ENCODE peak calls at places on chromosomes 13 and 19, in nine cellular contexts. One of them, this sample, is unnamed.
A peak's percentile ranks its signal among the peaks of the same experiment; 100 is the strongest.

GRCh38 chr19:33292595-33293254 is 9.6 kb downstream of the CEBPA start:
- DNase-seq in pancreas: no peak
- DNase-seq in BJ: no peak
- DNase-seq in SK-N-SH: no peak
- DNase-seq in GM23338: no peak
- DNase-seq in cardiac fibroblast: no peak
- DNase-seq in lower leg skin: peak; percentile 93
- DNase-seq in IMR-90: no peak
- DNase-seq in adrenal gland: no peak
- DNase-seq in this sample: no peak

GRCh38 chr13:25018729-25019115 is 77.2 kb upstream of the PABPC3 start:
- DNase-seq in BJ: no peak
- DNase-seq in cardiac fibroblast: no peak
- DNase-seq in adrenal gland: no peak
- DNase-seq in GM23338: peak; percentile 50
- DNase-seq in lower leg skin: no peak
- DNase-seq in pancreas: no peak
- DNase-seq in SK-N-SH: no peak
- DNase-seq in IMR-90: no peak
- DNase-seq in this sample: no peak

GRCh38 chr13:73722120-73722519 is 412.1 kb downstream of the KLF12 start:
- DNase-seq in SK-N-SH: peak; percentile 29
- DNase-seq in lower leg skin: no peak
- DNase-seq in adrenal gland: no peak
- DNase-seq in GM23338: peak; percentile 58
- DNase-seq in BJ: peak; percentile 6
- DNase-seq in pancreas: no peak
- DNase-seq in IMR-90: peak; percentile 77
- DNase-seq in cardiac fibroblast: peak; percentile 41
- DNase-seq in this sample: peak; percentile 72

GRCh38 chr13:100394005-100394695 is 194.4 kb downstream of the GGACT start:
- DNase-seq in cardiac fibroblast: peak; percentile 62
- DNase-seq in adrenal gland: no peak
- DNase-seq in IMR-90: peak; percentile 92
- DNase-seq in lower leg skin: no peak
- DNase-seq in BJ: peak; percentile 83
- DNase-seq in SK-N-SH: peak; percentile 17
- DNase-seq in GM23338: no peak
- DNase-seq in pancreas: no peak
- DNase-seq in this sample: no peak

GRCh38 chr13:66305960-66306617 is 924.0 kb downstream of the PCDH9 start:
- DNase-seq in IMR-90: no peak
- DNase-seq in pancreas: no peak
- DNase-seq in cardiac fibroblast: no peak
- DNase-seq in lower leg skin: no peak
- DNase-seq in BJ: no peak
- DNase-seq in adrenal gland: no peak
- DNase-seq in GM23338: no peak
- DNase-seq in SK-N-SH: no peak
- DNase-seq in this sample: no peak

GRCh38 chr13:19769854-19770253 is 12.9 kb downstream of the PSPC1 start:
- DNase-seq in adrenal gland: no peak
- DNase-seq in BJ: no peak
- DNase-seq in pancreas: no peak
- DNase-seq in IMR-90: peak; percentile 24
- DNase-seq in lower leg skin: no peak
- DNase-seq in GM23338: no peak
- DNase-seq in cardiac fibroblast: no peak
- DNase-seq in SK-N-SH: no peak
- DNase-seq in this sample: no peak

GRCh38 chr19:41114132-41114531 is at the start of gene CYP2F1:
- DNase-seq in adrenal gland: no peak
- DNase-seq in GM23338: no peak
- DNase-seq in lower leg skin: no peak
- DNase-seq in cardiac fibroblast: no peak
- DNase-seq in SK-N-SH: no peak
- DNase-seq in pancreas: no peak
- DNase-seq in BJ: no peak
- DNase-seq in IMR-90: no peak
- DNase-seq in this sample: no peak

GRCh38 chr19:18763674-18764590 is 27.2 kb downstream of the COMP start:
- DNase-seq in adrenal gland: peak; percentile 92
- DNase-seq in IMR-90: peak; percentile 27
- DNase-seq in BJ: peak; percentile 58
- DNase-seq in pancreas: no peak
- DNase-seq in lower leg skin: peak; percentile 91
- DNase-seq in cardiac fibroblast: peak; percentile 46
- DNase-seq in SK-N-SH: peak; percentile 88
- DNase-seq in GM23338: no peak
- DNase-seq in this sample: peak; percentile 64

GRCh38 chr19:50266041-50266440 is 62.6 kb downstream of the MYH14 start:
- DNase-seq in GM23338: no peak
- DNase-seq in BJ: no peak
- DNase-seq in lower leg skin: no peak
- DNase-seq in IMR-90: no peak
- DNase-seq in pancreas: no peak
- DNase-seq in SK-N-SH: no peak
- DNase-seq in cardiac fibroblast: no peak
- DNase-seq in adrenal gland: no peak
- DNase-seq in this sample: no peak

GRCh38 chr19:50268501-50268900 is 60.7 kb downstream of the KCNC3 start:
- DNase-seq in BJ: no peak
- DNase-seq in cardiac fibroblast: no peak
- DNase-seq in IMR-90: no peak
- DNase-seq in SK-N-SH: no peak
- DNase-seq in pancreas: no peak
- DNase-seq in lower leg skin: no peak
- DNase-seq in GM23338: no peak
- DNase-seq in adrenal gland: no peak
- DNase-seq in this sample: no peak

GRCh38 chr19:50266896-50267295 is 62.3 kb downstream of the KCNC3 start:
- DNase-seq in SK-N-SH: peak; percentile 50
- DNase-seq in pancreas: no peak
- DNase-seq in BJ: no peak
- DNase-seq in cardiac fibroblast: no peak
- DNase-seq in adrenal gland: no peak
- DNase-seq in lower leg skin: no peak
- DNase-seq in GM23338: peak; percentile 96
- DNase-seq in IMR-90: no peak
- DNase-seq in this sample: no peak

GRCh38 chr19:50269653-50270052 is 59.5 kb downstream of the KCNC3 start:
- DNase-seq in GM23338: no peak
- DNase-seq in SK-N-SH: no peak
- DNase-seq in adrenal gland: no peak
- DNase-seq in IMR-90: no peak
- DNase-seq in pancreas: no peak
- DNase-seq in lower leg skin: no peak
- DNase-seq in BJ: no peak
- DNase-seq in cardiac fibroblast: no peak
- DNase-seq in this sample: no peak

DNA sequence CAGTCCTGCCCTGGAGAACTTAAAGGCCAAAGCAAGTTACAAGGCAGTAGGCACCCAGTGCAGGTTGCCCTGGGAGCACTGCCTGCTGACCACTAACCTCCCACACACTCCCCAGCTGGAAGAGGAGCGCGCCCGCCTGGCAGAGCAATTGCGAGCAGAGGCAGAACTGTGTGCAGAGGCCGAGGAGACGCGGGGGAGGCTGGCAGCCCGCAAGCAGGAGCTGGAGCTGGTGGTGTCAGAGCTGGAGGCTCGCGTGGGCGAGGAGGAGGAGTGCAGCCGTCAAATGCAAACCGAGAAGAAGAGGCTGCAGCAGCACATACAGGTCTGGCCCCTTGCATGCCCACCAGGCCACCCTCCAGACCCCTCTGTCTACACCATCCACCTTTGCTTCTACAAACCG is 61.1 kb downstream of the KCNC3 start:
- DNase-seq in pancreas: no peak
- DNase-seq in IMR-90: no peak
- DNase-seq in lower leg skin: no peak
- DNase-seq in SK-N-SH: no peak
- DNase-seq in cardiac fibroblast: no peak
- DNase-seq in GM23338: no peak
- DNase-seq in BJ: no peak
- DNase-seq in adrenal gland: no peak
- DNase-seq in this sample: no peak
- H3K4me3 ChIP-seq in pancreas: no peak overlapping the region
- H3K4me3 ChIP-seq in IMR-90: no peak overlapping the region
- H3K4me3 ChIP-seq in lower leg skin: no peak overlapping the region
- H3K4me3 ChIP-seq in SK-N-SH: no peak overlapping the region
- H3K4me3 ChIP-seq in cardiac fibroblast: no peak overlapping the region
- H3K4me3 ChIP-seq in GM23338: no peak overlapping the region
- H3K4me3 ChIP-seq in BJ: no peak overlapping the region
- H3K4me3 ChIP-seq in adrenal gland: no peak overlapping the region
- H3K4me3 ChIP-seq in this sample: no peak overlapping the region

GRCh38 chr19:44708940-44709339 is 10.0 kb downstream of the CEACAM16 start:
- DNase-seq in cardiac fibroblast: no peak
- DNase-seq in lower leg skin: no peak
- DNase-seq in pancreas: no peak
- DNase-seq in SK-N-SH: no peak
- DNase-seq in BJ: no peak
- DNase-seq in GM23338: no peak
- DNase-seq in adrenal gland: no peak
- DNase-seq in IMR-90: no peak
- DNase-seq in this sample: no peak

GRCh38 chr19:44714597-44715169 is 15.7 kb downstream of the CEACAM16 start:
- DNase-seq in pancreas: no peak
- DNase-seq in IMR-90: no peak
- DNase-seq in lower leg skin: no peak
- DNase-seq in GM23338: no peak
- DNase-seq in cardiac fibroblast: no peak
- DNase-seq in SK-N-SH: no peak
- DNase-seq in BJ: no peak
- DNase-seq in adrenal gland: no peak
- DNase-seq in this sample: no peak

GRCh38 chr19:44710483-44710882 is 11.5 kb downstream of the CEACAM16 start:
- DNase-seq in SK-N-SH: no peak
- DNase-seq in adrenal gland: no peak
- DNase-seq in cardiac fibroblast: no peak
- DNase-seq in GM23338: no peak
- DNase-seq in lower leg skin: no peak
- DNase-seq in pancreas: no peak
- DNase-seq in BJ: no peak
- DNase-seq in IMR-90: no peak
- DNase-seq in this sample: no peak

GRCh38 chr19:44717603-44718002 is 18.7 kb downstream of the CEACAM16 start:
- DNase-seq in pancreas: no peak
- DNase-seq in lower leg skin: no peak
- DNase-seq in BJ: no peak
- DNase-seq in adrenal gland: no peak
- DNase-seq in cardiac fibroblast: no peak
- DNase-seq in GM23338: no peak
- DNase-seq in IMR-90: no peak
- DNase-seq in SK-N-SH: no peak
- DNase-seq in this sample: no peak

GRCh38 chr19:44712864-44713515 is 14.0 kb downstream of the CEACAM16 start:
- DNase-seq in cardiac fibroblast: peak; percentile 22
- DNase-seq in adrenal gland: no peak
- DNase-seq in SK-N-SH: no peak
- DNase-seq in pancreas: no peak
- DNase-seq in IMR-90: no peak
- DNase-seq in lower leg skin: no peak
- DNase-seq in BJ: no peak
- DNase-seq in GM23338: peak; percentile 66
- DNase-seq in this sample: no peak
- TF ChIP-seq CTCF in cardiac fibroblast: no peak
- TF ChIP-seq CTCF in adrenal gland: no peak
- TF ChIP-seq CTCF in SK-N-SH: no peak
- TF ChIP-seq CTCF in pancreas: no peak
- TF ChIP-seq CTCF in IMR-90: no peak
- TF ChIP-seq CTCF in lower leg skin: no peak
- TF ChIP-seq CTCF in BJ: no peak
- TF ChIP-seq CTCF in GM23338: no peak
- TF ChIP-seq CTCF in this sample: no peak

DNA sequence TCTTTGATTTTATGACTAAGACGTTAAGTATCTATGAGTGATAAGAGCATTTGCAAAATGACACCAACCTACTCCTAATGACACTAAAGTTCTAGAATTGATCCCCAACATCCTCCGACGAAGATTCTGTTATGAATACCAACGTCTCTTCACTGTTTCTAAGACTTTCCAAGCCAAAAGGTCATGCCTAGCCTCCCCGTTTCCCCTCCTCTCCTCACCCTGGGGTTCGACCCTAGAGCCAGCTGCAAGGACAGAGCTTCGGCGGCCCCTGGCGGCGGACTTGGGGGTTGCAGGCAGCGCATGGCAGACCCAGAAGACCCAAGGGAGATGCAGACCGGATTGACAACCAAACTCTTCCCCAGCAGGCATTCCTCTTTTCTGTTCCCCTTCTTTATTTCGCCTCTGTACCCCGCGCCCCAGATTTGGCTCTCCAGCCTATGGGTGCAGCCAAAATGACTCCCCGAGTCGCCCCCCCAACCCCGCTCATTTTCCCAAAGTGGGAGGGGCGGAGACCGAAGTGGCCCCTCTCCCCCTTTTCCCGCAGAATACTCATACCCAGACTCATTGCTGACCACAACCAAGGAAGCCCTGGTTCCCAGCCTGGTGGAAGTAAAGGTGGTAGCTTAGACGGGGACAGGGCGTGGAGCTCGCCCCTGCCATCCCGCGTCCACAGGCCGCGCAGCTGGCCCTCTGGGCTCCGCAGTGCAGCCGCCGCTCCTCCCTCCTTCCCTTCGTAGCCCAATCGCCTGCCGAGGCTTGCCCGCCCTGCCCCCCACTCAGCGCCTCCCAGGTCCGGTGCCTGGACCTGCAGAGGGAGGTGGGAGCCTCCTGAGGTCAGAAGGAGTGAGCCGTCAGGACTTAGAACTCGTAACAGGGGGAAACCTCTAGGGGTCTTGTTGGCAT is 4.1 kb upstream of the EML2 start:
- DNase-seq in IMR-90: peak; percentile 61
- DNase-seq in adrenal gland: peak; percentile 82
- DNase-seq in GM23338: peak; percentile 92
- DNase-seq in cardiac fibroblast: peak; percentile 87
- DNase-seq in BJ: no peak
- DNase-seq in pancreas: peak; percentile 90
- DNase-seq in SK-N-SH: peak; percentile 94
- DNase-seq in lower leg skin: peak; percentile 97
- DNase-seq in this sample: no peak
- H3K4me3 ChIP-seq in IMR-90: no peak overlapping the region
- H3K4me3 ChIP-seq in adrenal gland: no peak overlapping the region
- H3K4me3 ChIP-seq in GM23338: peak overlapping the region; percentile 90
- H3K4me3 ChIP-seq in cardiac fibroblast: peak overlapping the region; percentile 19
- H3K4me3 ChIP-seq in BJ: no peak overlapping the region
- H3K4me3 ChIP-seq in pancreas: no peak overlapping the region
- H3K4me3 ChIP-seq in SK-N-SH: peak overlapping the region; percentile 59
- H3K4me3 ChIP-seq in lower leg skin: no peak overlapping the region
- H3K4me3 ChIP-seq in this sample: no peak overlapping the region

DNA sequence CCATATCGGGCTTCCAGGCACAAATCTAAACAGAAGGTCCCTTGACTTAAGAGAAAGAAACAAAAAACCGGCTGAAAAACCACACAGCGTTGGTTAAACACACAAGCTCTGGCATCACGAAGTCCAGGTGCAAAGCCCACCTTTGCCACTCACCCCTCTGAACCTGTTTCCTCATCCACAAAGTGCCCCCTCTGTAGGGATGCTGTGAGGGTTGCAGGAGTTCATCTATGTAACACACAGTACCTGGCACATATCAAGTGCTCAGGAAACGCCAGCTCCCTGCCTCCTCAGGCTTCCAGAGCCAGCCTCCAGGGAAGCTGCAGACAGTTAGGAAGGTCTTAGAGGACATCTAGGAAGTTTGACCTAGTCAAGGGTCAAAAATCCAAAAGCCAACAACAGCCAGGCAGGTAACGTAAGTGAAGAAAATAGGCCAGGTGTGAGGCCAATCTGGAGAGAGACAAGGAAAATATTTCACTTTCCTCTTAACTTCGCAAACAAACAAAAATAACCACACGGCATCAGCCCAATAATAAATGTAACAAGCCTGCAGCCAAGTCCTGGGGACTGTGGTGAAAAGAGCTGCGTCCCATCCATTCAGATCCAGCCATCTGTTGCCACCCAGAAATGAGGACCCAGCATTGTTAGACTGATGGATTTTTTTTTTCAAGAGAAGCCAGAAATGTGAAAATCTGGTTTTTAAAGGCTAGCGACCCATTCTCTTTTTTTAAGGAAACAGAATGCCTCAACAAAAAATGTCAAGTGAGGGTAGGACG is 10.0 kb downstream of the KDELR1 start:
- DNase-seq in pancreas: no peak
- DNase-seq in BJ: no peak
- DNase-seq in adrenal gland: no peak
- DNase-seq in SK-N-SH: no peak
- DNase-seq in cardiac fibroblast: no peak
- DNase-seq in lower leg skin: no peak
- DNase-seq in IMR-90: no peak
- DNase-seq in GM23338: peak; percentile 56
- DNase-seq in this sample: no peak
- TF ChIP-seq CTCF in pancreas: no peak
- TF ChIP-seq CTCF in BJ: no peak
- TF ChIP-seq CTCF in adrenal gland: no peak
- TF ChIP-seq CTCF in SK-N-SH: no peak
- TF ChIP-seq CTCF in cardiac fibroblast: no peak
- TF ChIP-seq CTCF in lower leg skin: no peak
- TF ChIP-seq CTCF in IMR-90: no peak
- TF ChIP-seq CTCF in GM23338: no peak
- TF ChIP-seq CTCF in this sample: no peak